ENCODE peak calls at places on chromosomes 2 and 18, in ten cellular contexts. One of them, this sample, is unnamed.

GRCh38 chr2:199485732-199486335 is 28.1 kb upstream of the SATB2 start:
- DNase-seq in A549: peak; percentile 68
- DNase-seq in ovary: no peak
- DNase-seq in mammary epithelial cell: peak; percentile 35
- DNase-seq in spleen: no peak
- DNase-seq in GM23248: peak; percentile 74
- DNase-seq in body of pancreas: peak; percentile 73
- DNase-seq in CD4-positive, alpha-beta memory T cell: no peak
- DNase-seq in adipocyte: peak; percentile 86
- DNase-seq in AG04450: no peak
- DNase-seq in this sample: peak; percentile 56

GRCh38 chr2:210252699-210253606 is 27.7 kb upstream of the ACADL start:
- DNase-seq in A549: no peak
- DNase-seq in ovary: no peak
- DNase-seq in mammary epithelial cell: no peak
- DNase-seq in spleen: no peak
- DNase-seq in GM23248: no peak
- DNase-seq in body of pancreas: no peak
- DNase-seq in CD4-positive, alpha-beta memory T cell: no peak
- DNase-seq in adipocyte: peak; percentile 8
- DNase-seq in AG04450: no peak
- DNase-seq in this sample: no peak

GRCh38 chr2:157789161-157789720 is 86.9 kb downstream of the ACVR1 start:
- DNase-seq in A549: no peak
- DNase-seq in ovary: no peak
- DNase-seq in mammary epithelial cell: no peak
- DNase-seq in spleen: no peak
- DNase-seq in GM23248: no peak
- DNase-seq in body of pancreas: no peak
- DNase-seq in CD4-positive, alpha-beta memory T cell: no peak
- DNase-seq in adipocyte: no peak
- DNase-seq in AG04450: no peak
- DNase-seq in this sample: no peak

GRCh38 chr2:26612522-26613240 is 28.5 kb downstream of the CIB4 start:
- DNase-seq in A549: no peak
- DNase-seq in ovary: peak; percentile 35
- DNase-seq in mammary epithelial cell: no peak
- DNase-seq in spleen: peak; percentile 63
- DNase-seq in GM23248: no peak
- DNase-seq in body of pancreas: peak; percentile 61
- DNase-seq in CD4-positive, alpha-beta memory T cell: no peak
- DNase-seq in adipocyte: no peak
- DNase-seq in AG04450: no peak
- DNase-seq in this sample: no peak

GRCh38 chr2:74959106-74959751 is 786 bp downstream of the POLE4 start:
- DNase-seq in A549: no peak
- DNase-seq in ovary: peak; percentile 17
- DNase-seq in mammary epithelial cell: no peak
- DNase-seq in spleen: peak; percentile 80
- DNase-seq in GM23248: no peak
- DNase-seq in body of pancreas: no peak
- DNase-seq in CD4-positive, alpha-beta memory T cell: peak; percentile 13
- DNase-seq in adipocyte: no peak
- DNase-seq in AG04450: no peak
- DNase-seq in this sample: no peak

GRCh38 chr2:191538334-191538910 is 139.5 kb upstream of the NABP1 start:
- DNase-seq in A549: no peak
- DNase-seq in ovary: no peak
- DNase-seq in mammary epithelial cell: no peak
- DNase-seq in spleen: no peak
- DNase-seq in GM23248: no peak
- DNase-seq in body of pancreas: no peak
- DNase-seq in CD4-positive, alpha-beta memory T cell: no peak
- DNase-seq in adipocyte: no peak
- DNase-seq in AG04450: no peak
- DNase-seq in this sample: no peak

GRCh38 chr2:105798595-105798994 is 53.9 kb downstream of the NCK2 start:
- DNase-seq in A549: no peak
- DNase-seq in ovary: no peak
- DNase-seq in mammary epithelial cell: no peak
- DNase-seq in spleen: no peak
- DNase-seq in GM23248: no peak
- DNase-seq in body of pancreas: no peak
- DNase-seq in CD4-positive, alpha-beta memory T cell: peak; percentile 78
- DNase-seq in adipocyte: no peak
- DNase-seq in AG04450: no peak
- DNase-seq in this sample: no peak

GRCh38 chr2:24482256-24482971 is 8.6 kb upstream of the NCOA1 start:
- DNase-seq in A549: peak; percentile 29
- DNase-seq in ovary: no peak
- DNase-seq in mammary epithelial cell: no peak
- DNase-seq in spleen: no peak
- DNase-seq in GM23248: peak; percentile 3
- DNase-seq in body of pancreas: peak; percentile 27
- DNase-seq in CD4-positive, alpha-beta memory T cell: no peak
- DNase-seq in adipocyte: no peak
- DNase-seq in AG04450: no peak
- DNase-seq in this sample: no peak

GRCh38 chr18:10378688-10379465 is 75.6 kb upstream of the APCDD1 start:
- DNase-seq in A549: no peak
- DNase-seq in ovary: no peak
- DNase-seq in mammary epithelial cell: peak; percentile 40
- DNase-seq in spleen: no peak
- DNase-seq in GM23248: peak; percentile 86
- DNase-seq in body of pancreas: no peak
- DNase-seq in CD4-positive, alpha-beta memory T cell: no peak
- DNase-seq in adipocyte: peak; percentile 63
- DNase-seq in AG04450: no peak
- DNase-seq in this sample: no peak

GRCh38 chr18:33578371-33579146 is 540 bp downstream of the ASXL3 start:
- DNase-seq in A549: no peak
- DNase-seq in ovary: peak; percentile 67
- DNase-seq in mammary epithelial cell: no peak
- DNase-seq in spleen: peak; percentile 68
- DNase-seq in GM23248: peak; percentile 27
- DNase-seq in body of pancreas: peak; percentile 43
- DNase-seq in CD4-positive, alpha-beta memory T cell: no peak
- DNase-seq in adipocyte: peak; percentile 28
- DNase-seq in AG04450: no peak
- DNase-seq in this sample: peak; percentile 1

GRCh38 chr2:96928277-96928781 is 58.1 kb downstream of the FAM178B start:
- DNase-seq in A549: no peak
- DNase-seq in ovary: no peak
- DNase-seq in mammary epithelial cell: peak; percentile 39
- DNase-seq in spleen: no peak
- DNase-seq in GM23248: peak; percentile 76
- DNase-seq in body of pancreas: peak; percentile 22
- DNase-seq in CD4-positive, alpha-beta memory T cell: no peak
- DNase-seq in adipocyte: peak; percentile 24
- DNase-seq in AG04450: no peak
- DNase-seq in this sample: peak; percentile 18
- H3K4me3 ChIP-seq in A549: no peak overlapping the region
- H3K4me3 ChIP-seq in ovary: peak overlapping the region; percentile 4
- H3K4me3 ChIP-seq in mammary epithelial cell: peak overlapping the region; percentile 15
- H3K4me3 ChIP-seq in spleen: no peak overlapping the region
- H3K4me3 ChIP-seq in GM23248: peak overlapping the region; percentile 57
- H3K4me3 ChIP-seq in body of pancreas: no peak overlapping the region
- H3K4me3 ChIP-seq in CD4-positive, alpha-beta memory T cell: no peak overlapping the region
- H3K4me3 ChIP-seq in adipocyte: peak overlapping the region; percentile 71
- H3K4me3 ChIP-seq in AG04450: peak overlapping the region; percentile 10
- H3K4me3 ChIP-seq in this sample: no peak overlapping the region

GRCh38 chr2:159773876-159774275 is 24.1 kb downstream of the CD302 start:
- DNase-seq in A549: no peak
- DNase-seq in ovary: no peak
- DNase-seq in mammary epithelial cell: no peak
- DNase-seq in spleen: no peak
- DNase-seq in GM23248: no peak
- DNase-seq in body of pancreas: no peak
- DNase-seq in CD4-positive, alpha-beta memory T cell: no peak
- DNase-seq in adipocyte: no peak
- DNase-seq in AG04450: no peak
- DNase-seq in this sample: no peak
- H3K9me3 ChIP-seq in A549: no peaks in the 10 kb centered on the region
- H3K9me3 ChIP-seq in ovary: no peaks in the 10 kb centered on the region
- H3K9me3 ChIP-seq in mammary epithelial cell: no peaks in the 10 kb centered on the region
- H3K9me3 ChIP-seq in spleen: no peaks in the 10 kb centered on the region
- H3K9me3 ChIP-seq in GM23248: no peaks in the 10 kb centered on the region
- H3K9me3 ChIP-seq in body of pancreas: no peaks in the 10 kb centered on the region
- H3K9me3 ChIP-seq in CD4-positive, alpha-beta memory T cell: no peaks in the 10 kb centered on the region
- H3K9me3 ChIP-seq in adipocyte: no peaks in the 10 kb centered on the region
- H3K9me3 ChIP-seq in AG04450: no peaks in the 10 kb centered on the region
- H3K9me3 ChIP-seq in this sample: no peaks in the 10 kb centered on the region

GRCh38 chr18:67266591-67267237 is 249.8 kb downstream of the DSEL start:
- DNase-seq in A549: peak; percentile 8
- DNase-seq in ovary: no peak
- DNase-seq in mammary epithelial cell: peak; percentile 65
- DNase-seq in spleen: no peak
- DNase-seq in GM23248: peak; percentile 81
- DNase-seq in body of pancreas: no peak
- DNase-seq in CD4-positive, alpha-beta memory T cell: no peak
- DNase-seq in adipocyte: peak; percentile 83
- DNase-seq in AG04450: no peak
- DNase-seq in this sample: no peak
- H3K4me3 ChIP-seq in A549: no peak overlapping the region
- H3K4me3 ChIP-seq in ovary: no peak overlapping the region
- H3K4me3 ChIP-seq in mammary epithelial cell: no peak overlapping the region
- H3K4me3 ChIP-seq in spleen: no peak overlapping the region
- H3K4me3 ChIP-seq in GM23248: peak overlapping the region; percentile 42
- H3K4me3 ChIP-seq in body of pancreas: no peak overlapping the region
- H3K4me3 ChIP-seq in CD4-positive, alpha-beta memory T cell: no peak overlapping the region
- H3K4me3 ChIP-seq in adipocyte: peak overlapping the region; percentile 26
- H3K4me3 ChIP-seq in AG04450: no peak overlapping the region
- H3K4me3 ChIP-seq in this sample: no peak overlapping the region

GRCh38 chr2:135255208-135255607 is 203.1 kb downstream of the RAB3GAP1 start:
- DNase-seq in A549: no peak
- DNase-seq in ovary: no peak
- DNase-seq in mammary epithelial cell: no peak
- DNase-seq in spleen: no peak
- DNase-seq in GM23248: no peak
- DNase-seq in body of pancreas: no peak
- DNase-seq in CD4-positive, alpha-beta memory T cell: no peak
- DNase-seq in adipocyte: no peak
- DNase-seq in AG04450: no peak
- DNase-seq in this sample: no peak

GRCh38 chr2:135258193-135258592 is 206.1 kb downstream of the RAB3GAP1 start:
- DNase-seq in A549: no peak
- DNase-seq in ovary: no peak
- DNase-seq in mammary epithelial cell: peak; percentile 6
- DNase-seq in spleen: no peak
- DNase-seq in GM23248: no peak
- DNase-seq in body of pancreas: no peak
- DNase-seq in CD4-positive, alpha-beta memory T cell: no peak
- DNase-seq in adipocyte: no peak
- DNase-seq in AG04450: no peak
- DNase-seq in this sample: peak; percentile 12

GRCh38 chr2:135257383-135258090 is 205.4 kb downstream of the RAB3GAP1 start:
- DNase-seq in A549: no peak
- DNase-seq in ovary: no peak
- DNase-seq in mammary epithelial cell: peak; percentile 89
- DNase-seq in spleen: no peak
- DNase-seq in GM23248: peak; percentile 60
- DNase-seq in body of pancreas: no peak
- DNase-seq in CD4-positive, alpha-beta memory T cell: no peak
- DNase-seq in adipocyte: peak; percentile 42
- DNase-seq in AG04450: peak; percentile 34
- DNase-seq in this sample: peak; percentile 77

GRCh38 chr2:135259116-135259515 is 207.0 kb downstream of the RAB3GAP1 start:
- DNase-seq in A549: no peak
- DNase-seq in ovary: no peak
- DNase-seq in mammary epithelial cell: no peak
- DNase-seq in spleen: no peak
- DNase-seq in GM23248: no peak
- DNase-seq in body of pancreas: no peak
- DNase-seq in CD4-positive, alpha-beta memory T cell: no peak
- DNase-seq in adipocyte: peak; percentile 26
- DNase-seq in AG04450: no peak
- DNase-seq in this sample: no peak

GRCh38 chr2:135256531-135257258 is 204.6 kb downstream of the RAB3GAP1 start:
- DNase-seq in A549: no peak
- DNase-seq in ovary: no peak
- DNase-seq in mammary epithelial cell: peak; percentile 76
- DNase-seq in spleen: no peak
- DNase-seq in GM23248: peak; percentile 63
- DNase-seq in body of pancreas: no peak
- DNase-seq in CD4-positive, alpha-beta memory T cell: no peak
- DNase-seq in adipocyte: peak; percentile 1
- DNase-seq in AG04450: no peak
- DNase-seq in this sample: peak; percentile 49
- H3K9me3 ChIP-seq in A549: no peaks in the 10 kb centered on the region
- H3K9me3 ChIP-seq in ovary: no peaks in the 10 kb centered on the region
- H3K9me3 ChIP-seq in mammary epithelial cell: no peaks in the 10 kb centered on the region
- H3K9me3 ChIP-seq in spleen: peaks cover 21% of the 10 kb centered on the region
- H3K9me3 ChIP-seq in GM23248: no peaks in the 10 kb centered on the region
- H3K9me3 ChIP-seq in body of pancreas: no peaks in the 10 kb centered on the region
- H3K9me3 ChIP-seq in CD4-positive, alpha-beta memory T cell: no peaks in the 10 kb centered on the region
- H3K9me3 ChIP-seq in adipocyte: peaks cover 4% of the 10 kb centered on the region
- H3K9me3 ChIP-seq in AG04450: peaks cover 3% of the 10 kb centered on the region
- H3K9me3 ChIP-seq in this sample: peaks cover 7% of the 10 kb centered on the region

DNA sequence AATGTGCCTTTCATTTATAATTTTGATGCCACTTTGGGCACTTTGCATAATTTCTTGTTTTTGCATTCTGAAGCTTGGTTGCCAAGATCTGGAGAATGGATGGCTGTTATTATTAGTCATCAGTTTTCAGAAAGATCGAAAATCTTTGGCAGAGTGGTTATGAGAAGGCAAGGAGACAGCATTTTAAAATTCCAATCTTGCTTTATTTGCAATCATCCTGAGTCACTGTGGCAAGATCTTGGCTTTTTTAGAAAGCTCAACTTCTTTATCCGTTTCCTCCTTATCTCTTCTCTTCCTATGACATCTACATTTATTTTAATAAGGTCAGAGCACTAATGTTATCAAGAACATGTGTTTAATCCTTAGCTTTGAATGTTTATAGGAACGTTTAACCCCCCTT is 31.1 kb upstream of the EIF2AK3 start:
- DNase-seq in A549: no peak
- DNase-seq in ovary: no peak
- DNase-seq in mammary epithelial cell: peak; percentile 61
- DNase-seq in spleen: no peak
- DNase-seq in GM23248: peak; percentile 84
- DNase-seq in body of pancreas: no peak
- DNase-seq in CD4-positive, alpha-beta memory T cell: no peak
- DNase-seq in adipocyte: peak; percentile 70
- DNase-seq in AG04450: no peak
- DNase-seq in this sample: no peak
- H3K4me3 ChIP-seq in A549: no peak overlapping the region
- H3K4me3 ChIP-seq in ovary: no peak overlapping the region
- H3K4me3 ChIP-seq in mammary epithelial cell: no peak overlapping the region
- H3K4me3 ChIP-seq in spleen: no peak overlapping the region
- H3K4me3 ChIP-seq in GM23248: peak overlapping the region; percentile 43
- H3K4me3 ChIP-seq in body of pancreas: no peak overlapping the region
- H3K4me3 ChIP-seq in CD4-positive, alpha-beta memory T cell: no peak overlapping the region
- H3K4me3 ChIP-seq in adipocyte: peak overlapping the region; percentile 68
- H3K4me3 ChIP-seq in AG04450: no peak overlapping the region
- H3K4me3 ChIP-seq in this sample: no peak overlapping the region